ENCODE peak calls at places on chromosome 10, in ten cellular contexts. W, R, K, S, I, L, Y, G, J and M are unnamed samples.

GRCh38 chr10:104328916-104329710 is 9.2 kb downstream of the ITPRIP start:
- DNase-seq in G (peak), R (peak), W (peak), S (peak), J (peak), I (no peak), Y (no peak), K (no peak), L (peak), M (no peak)

GRCh38 chr10:120514035-120514620 is 57.1 kb downstream of the PLPP4 start:
- DNase-seq in L (peak), S (peak), I (no peak), J (no peak), G (peak), Y (no peak), R (no peak), W (no peak), K (peak), M (no peak)

GRCh38 chr10:1572519-1573333 is 164.6 kb downstream of the ADARB2 start:
- DNase-seq in S (no peak), J (no peak), Y (no peak), L (no peak), K (no peak), W (peak), R (no peak), G (no peak), I (no peak), M (no peak)

GRCh38 chr10:130354976-130355795 is 219.0 kb downstream of the GLRX3 start:
- DNase-seq in W (no peak), K (no peak), G (no peak), L (no peak), J (no peak), Y (no peak), I (no peak), S (no peak), R (no peak), M (no peak)

GRCh38 chr10:14723052-14723689 is 51.5 kb downstream of the FAM107B start:
- DNase-seq in S (no peak), I (no peak), R (no peak), W (no peak), K (no peak), L (no peak), J (no peak), Y (no peak), G (no peak), M (no peak)

GRCh38 chr10:131656446-131656845 is 244.4 kb upstream of the PPP2R2D start:
- DNase-seq in S (no peak), W (no peak), Y (no peak), J (no peak), K (no peak), R (no peak), L (no peak), I (no peak), G (no peak), M (no peak)

GRCh38 chr10:31319602-31320178 is 674 bp downstream of the ZEB1 start:
- DNase-seq in J (no peak), L (no peak), R (no peak), S (no peak), I (peak), K (no peak), W (peak), G (peak), Y (peak), M (no peak)

GRCh38 chr10:132349766-132350165 is 17.8 kb downstream of the LRRC27 start:
- DNase-seq in L (no peak), Y (no peak), I (no peak), S (no peak), G (no peak), W (no peak), R (no peak), K (no peak), J (no peak), M (no peak)

GRCh38 chr10:100656479-100656878 is 88.9 kb upstream of the PAX2 start:
- DNase-seq in Y (peak), L (no peak), I (no peak), K (no peak), W (no peak), J (no peak), S (no peak), R (no peak), G (peak), M (no peak)

GRCh38 chr10:110512461-110513187 is 14.9 kb downstream of the DUSP5 start:
- DNase-seq in L (no peak), J (no peak), G (peak), Y (no peak), R (no peak), S (peak), I (no peak), K (peak), W (no peak), M (no peak)

GRCh38 chr10:121567569-121567968 is 30.7 kb downstream of the FGFR2 start:
- DNase-seq in J (no peak), G (no peak), W (no peak), S (no peak), R (no peak), I (no peak), K (no peak), Y (no peak), L (no peak), M (no peak)

GRCh38 chr10:119383174-119383856 is 159.2 kb downstream of the RGS10 start:
- DNase-seq in I (no peak), R (no peak), J (no peak), Y (no peak), L (no peak), W (no peak), K (peak), S (no peak), G (no peak), M (no peak)

GRCh38 chr10:21995557-21995956 is 8.0 kb downstream of the DNAJC1 start:
- DNase-seq in R (peak), G (peak), S (peak), W (no peak), I (no peak), K (no peak), L (no peak), J (no peak), Y (no peak), M (no peak)

GRCh38 chr10:8396675-8397074 is 342.2 kb downstream of the GATA3 start:
- DNase-seq in Y (no peak), J (no peak), K (no peak), I (no peak), S (peak), R (no peak), G (peak), L (no peak), W (no peak), M (no peak)

GRCh38 chr10:28633750-28634149 is 43.6 kb upstream of the BAMBI start:
- DNase-seq in R (no peak), I (no peak), K (no peak), Y (no peak), J (no peak), S (peak), W (no peak), L (no peak), G (no peak), M (no peak)

GRCh38 chr10:99733366-99733765 is 1.3 kb downstream of the CUTC start:
- DNase-seq in W (no peak), R (no peak), I (no peak), G (no peak), S (peak), K (no peak), L (no peak), J (no peak), Y (no peak), M (no peak)

GRCh38 chr10:79148452-79149344 is 79.9 kb downstream of the ZMIZ1 start:
- DNase-seq in R (no peak), L (no peak), J (peak), I (no peak), Y (no peak), S (peak), W (peak), G (no peak), K (no peak), M (no peak)

GRCh38 chr10:123147635-123148413 is at the start of gene HMX2:
- DNase-seq in K (no peak), J (no peak), Y (peak), G (no peak), I (no peak), R (no peak), S (no peak), W (peak), L (no peak), M (no peak)

GRCh38 chr10:54094321-54094720 is 706.7 kb downstream of the PCDH15 start:
- DNase-seq in K (no peak), I (no peak), J (no peak), R (no peak), Y (no peak), L (no peak), G (no peak), S (no peak), W (no peak), M (no peak)

GRCh38 chr10:46995234-46995633 is 84.0 kb downstream of the PTPN20 start:
- DNase-seq in L (no peak), W (no peak), K (no peak), G (peak), J (no peak), R (no peak), I (no peak), S (no peak), Y (no peak), M (no peak)

GRCh38 chr10:78865518-78865835 is 203.3 kb upstream of the ZMIZ1 start:
- DNase-seq in K (no peak), L (no peak), I (no peak), W (no peak), R (no peak), Y (no peak), S (no peak), J (peak), G (no peak), M (no peak)

GRCh38 chr10:127234306-127234800 is 38.0 kb upstream of the INSYN2A start:
- DNase-seq in L (no peak), Y (no peak), I (no peak), J (no peak), S (no peak), W (no peak), K (no peak), R (no peak), G (no peak), M (no peak)

GRCh38 chr10:52436664-52437063 is 122.6 kb downstream of the DKK1 start:
- DNase-seq in I (no peak), R (no peak), W (no peak), L (no peak), K (peak), Y (no peak), G (peak), J (no peak), S (peak), M (no peak)

GRCh38 chr10:536371-536925 is 153.0 kb downstream of the DIP2C start:
- DNase-seq in J (no peak), W (no peak), I (no peak), S (no peak), K (no peak), Y (no peak), L (no peak), G (no peak), R (no peak), M (no peak)

GRCh38 chr10:58177362-58177947 is 90.2 kb downstream of the IPMK start:
- DNase-seq in Y (peak), R (peak), I (no peak), J (no peak), K (peak), W (peak), S (peak), G (peak), L (peak), M (peak)

GRCh38 chr10:94725871-94726270 is 36.6 kb upstream of the CYP2C19 start:
- DNase-seq in I (no peak), K (no peak), G (peak), R (no peak), Y (no peak), L (no peak), S (no peak), W (no peak), J (no peak), M (no peak)

GRCh38 chr10:103715430-103715829 is 139.9 kb downstream of the SH3PXD2A start:
- DNase-seq in I (no peak), G (no peak), R (no peak), K (no peak), L (no peak), J (no peak), W (no peak), S (peak), Y (no peak), M (no peak)

GRCh38 chr10:86152911-86153310 is 213.7 kb downstream of the GRID1 start:
- DNase-seq in W (no peak), L (no peak), R (no peak), S (no peak), K (no peak), J (no peak), G (no peak), Y (no peak), I (no peak), M (no peak)

GRCh38 chr10:29746080-29746797 is 111.5 kb upstream of the SVIL start:
- DNase-seq in Y (no peak), J (no peak), I (no peak), S (peak), K (no peak), G (peak), L (no peak), W (no peak), R (no peak), M (no peak)

GRCh38 chr10:99994801-99995200 is 14.9 kb downstream of the DNMBP start:
- DNase-seq in W (no peak), Y (no peak), K (no peak), L (no peak), J (no peak), R (no peak), I (no peak), S (no peak), G (no peak), M (no peak)

GRCh38 chr10:36677170-36677768 is 448.1 kb upstream of the ANKRD30A start:
- DNase-seq in R (no peak), G (peak), I (no peak), K (no peak), S (peak), Y (no peak), L (no peak), W (peak), J (no peak), M (no peak)

GRCh38 chr10:89792187-89792586 is 90.8 kb downstream of the KIF20B start:
- DNase-seq in W (no peak), S (peak), K (no peak), I (no peak), J (no peak), L (no peak), Y (no peak), G (peak), R (no peak), M (no peak)

GRCh38 chr10:90424730-90425129 is 433.1 kb downstream of the HTR7 start:
- DNase-seq in W (no peak), R (no peak), K (no peak), G (peak), S (no peak), Y (no peak), I (no peak), J (no peak), L (no peak), M (no peak)

GRCh38 chr10:56346845-56347415 is 14.1 kb downstream of the ZWINT start:
- DNase-seq in L (no peak), W (no peak), Y (no peak), I (no peak), K (no peak), R (no peak), J (no peak), S (peak), G (no peak), M (no peak)

GRCh38 chr10:42836771-42837468 is 54.3 kb downstream of the BMS1 start:
- DNase-seq in S (peak), Y (no peak), W (no peak), J (no peak), L (peak), R (no peak), I (no peak), K (no peak), G (peak), M (no peak)

GRCh38 chr10:117168135-117168674 is 29.1 kb upstream of the KCNK18 start:
- DNase-seq in R (no peak), J (peak), Y (peak), K (peak), W (peak), G (peak), I (peak), L (peak), S (peak), M (peak)

GRCh38 chr10:3963191-3963673 is 178.2 kb upstream of the KLF6 start:
- DNase-seq in G (no peak), R (no peak), S (no peak), K (no peak), Y (no peak), L (no peak), W (no peak), I (no peak), J (no peak), M (no peak)